ENCODE peak calls at places on chromosomes 2 and 18, in seven cellular contexts. V is HTR-8/SVneo, K is mucosa of gallbladder, J is T-helper 2 cell, D is T-helper 1 cell, G is endothelial cell, U is fibroblast of mammary gland. T is an unnamed sample.

GRCh38 chr2:170771049-170771937 is 1.1 kb downstream of the ERICH2 start:
- DNase-seq in V (peak), K (no peak), J (no peak), D (no peak), G (peak), U (peak), T (no peak)

GRCh38 chr2:94767336-94767735 is 103.9 kb upstream of the TEKT4 start:
- DNase-seq in V (no peak), K (no peak), J (no peak), D (no peak), G (no peak), U (no peak), T (no peak)

GRCh38 chr2:158464426-158465281 is 7.9 kb downstream of the PKP4 start:
- DNase-seq in V (no peak), K (no peak), J (no peak), D (no peak), G (no peak), U (peak), T (no peak)

GRCh38 chr2:28736034-28736433 is 15.6 kb upstream of the PPP1CB start:
- DNase-seq in V (no peak), K (peak), J (no peak), D (no peak), G (no peak), U (no peak), T (peak)

GRCh38 chr2:141767051-141767450 is 363.8 kb downstream of the LRP1B start:
- DNase-seq in V (peak), K (no peak), J (no peak), D (no peak), G (no peak), U (peak), T (no peak)

GRCh38 chr2:36912692-36913091 is 53.6 kb downstream of the STRN start:
- DNase-seq in V (no peak), K (no peak), J (no peak), D (no peak), G (no peak), U (peak), T (peak)

GRCh38 chr2:135256531-135257258 is 204.6 kb downstream of the RAB3GAP1 start:
- DNase-seq in V (no peak), K (no peak), J (no peak), D (no peak), G (no peak), U (peak), T (no peak)

GRCh38 chr18:51196811-51197660 is 445 bp downstream of the MEX3C start:
- DNase-seq in V (no peak), K (peak), J (peak), D (no peak), G (peak), U (peak), T (peak)

GRCh38 chr2:65096948-65097347 is 33.0 kb downstream of the RAB1A start:
- DNase-seq in V (no peak), K (no peak), J (no peak), D (no peak), G (no peak), U (peak), T (no peak)

GRCh38 chr2:216620806-216621205 is 12.4 kb upstream of the IGFBP2 start:
- DNase-seq in V (no peak), K (peak), J (no peak), D (no peak), G (no peak), U (peak), T (peak)

GRCh38 chr18:74456409-74457042 is 582 bp downstream of the DIPK1C start:
- DNase-seq in V (no peak), K (no peak), J (no peak), D (no peak), G (peak), U (no peak), T (no peak)

GRCh38 chr2:26523750-26524149 is 45.8 kb upstream of the OTOF start:
- DNase-seq in V (no peak), K (no peak), J (no peak), D (no peak), G (no peak), U (no peak), T (no peak)

GRCh38 chr2:218870984-218871344 is 9.7 kb upstream of the WNT10A start:
- DNase-seq in V (no peak), K (no peak), J (no peak), D (no peak), G (no peak), U (no peak), T (no peak)

GRCh38 chr18:78809845-78810244 is 169.8 kb upstream of the SALL3 start:
- DNase-seq in V (no peak), K (no peak), J (no peak), D (no peak), G (no peak), U (peak), T (no peak)

GRCh38 chr2:112714836-112715631 is 5.8 kb upstream of the NT5DC4 start:
- DNase-seq in V (no peak), K (no peak), J (no peak), D (no peak), G (no peak), U (peak), T (no peak)

GRCh38 chr2:1541812-1542211 is 128.5 kb downstream of the TPO start:
- DNase-seq in V (no peak), K (no peak), J (no peak), D (no peak), G (no peak), U (no peak), T (no peak)

GRCh38 chr2:189254268-189254883 is 74.8 kb upstream of the COL5A2 start:
- DNase-seq in V (peak), K (peak), J (no peak), D (no peak), G (no peak), U (peak), T (peak)

GRCh38 chr2:38750011-38750792 is 959 bp downstream of the SRSF7 start:
- DNase-seq in V (peak), K (peak), J (peak), D (no peak), G (peak), U (peak), T (peak)

GRCh38 chr2:165573534-165574461 is 104.3 kb downstream of the CSRNP3 start:
- DNase-seq in V (peak), K (peak), J (no peak), D (no peak), G (peak), U (peak), T (no peak)

GRCh38 chr2:100012575-100012974 is 129.8 kb downstream of the AFF3 start:
- DNase-seq in V (no peak), K (no peak), J (no peak), D (no peak), G (no peak), U (no peak), T (no peak)

GRCh38 chr2:46008082-46008870 is 288.9 kb upstream of the EPAS1 start:
- DNase-seq in V (no peak), K (no peak), J (no peak), D (no peak), G (no peak), U (peak), T (no peak)

GRCh38 chr2:171158790-171159325 is 1.8 kb downstream of the TLK1 start:
- DNase-seq in V (no peak), K (no peak), J (no peak), D (no peak), G (no peak), U (no peak), T (no peak)

GRCh38 chr2:229416116-229416694 is 145.1 kb upstream of the PID1 start:
- DNase-seq in V (no peak), K (peak), J (no peak), D (no peak), G (no peak), U (peak), T (peak)

GRCh38 chr2:43220982-43221659 is 5.3 kb downstream of the ZFP36L2 start:
- DNase-seq in V (no peak), K (peak), J (peak), D (no peak), G (peak), U (peak), T (peak)